ENCODE peak calls at places on chromosome 14, in eight cellular contexts. D is breast epithelium, W is sigmoid colon, R is body of pancreas, O is transverse colon, Y is stomach, G is A549, I is suprapubic skin. N is an unnamed sample.

GRCh38 chr14:31449971-31450610 is 7.2 kb downstream of the DTD2 start:
- DNase-seq in W (no peak), I (no peak), G (peak; percentile 33), D (no peak), O (no peak), Y (no peak), R (no peak), N (no peak)

GRCh38 chr14:34951286-34951685 is 31.5 kb upstream of the SRP54 start:
- DNase-seq in O (no peak), W (no peak), G (no peak), D (no peak), Y (no peak), I (no peak), R (no peak), N (no peak)

GRCh38 chr14:23301288-23301968 is 1.2 kb downstream of the PPP1R3E start:
- DNase-seq in R (peak; percentile 98), G (peak; percentile 96), D (peak; percentile 98), W (peak; percentile 99), O (peak; percentile 98), Y (peak; percentile 99), I (peak; percentile 98), N (peak; percentile 95)

GRCh38 chr14:79730911-79731310 is 480.4 kb downstream of the DIO2 start:
- DNase-seq in G (no peak), W (no peak), D (no peak), R (no peak), O (no peak), Y (no peak), I (no peak), N (no peak)

GRCh38 chr14:56400426-56400825 is 179.2 kb upstream of the TMEM260 start:
- DNase-seq in G (no peak), O (no peak), Y (no peak), D (no peak), W (no peak), I (no peak), R (no peak), N (no peak)

GRCh38 chr14:105146181-105146975 is 22.2 kb downstream of the JAG2 start:
- DNase-seq in G (no peak), W (peak; percentile 60), I (peak; percentile 58), O (no peak), Y (no peak), D (no peak), R (no peak), N (no peak)

GRCh38 chr14:96938946-96939345 is 141.8 kb downstream of the VRK1 start:
- DNase-seq in Y (no peak), R (no peak), W (no peak), D (no peak), O (no peak), I (no peak), G (no peak), N (no peak)

GRCh38 chr14:65277027-65277426 is 135.5 kb upstream of the FUT8 start:
- DNase-seq in G (no peak), W (no peak), O (no peak), I (no peak), D (no peak), Y (no peak), R (no peak), N (no peak)

GRCh38 chr14:66495214-66496098 is 9.3 kb downstream of the CCDC196 start:
- DNase-seq in Y (peak; percentile 44), I (no peak), W (peak; percentile 67), D (peak; percentile 19), O (peak; percentile 33), R (peak; percentile 79), G (peak; percentile 40), N (no peak)

GRCh38 chr14:87405563-87405962 is 587.4 kb downstream of the GALC start:
- DNase-seq in D (no peak), G (no peak), W (no peak), R (no peak), I (no peak), Y (no peak), O (no peak), N (no peak)

GRCh38 chr14:53093206-53093605 is 59.9 kb downstream of the DDHD1 start:
- DNase-seq in G (no peak), D (no peak), Y (no peak), I (no peak), W (no peak), R (no peak), O (no peak), N (no peak)

GRCh38 chr14:76947838-76948184 is 80.7 kb downstream of the IRF2BPL start:
- DNase-seq in O (no peak), I (no peak), Y (no peak), D (no peak), R (no peak), W (no peak), G (no peak), N (no peak)

GRCh38 chr14:94001501-94002396 is 4.6 kb downstream of the CCDC197 start:
- DNase-seq in Y (peak; percentile 55), R (peak; percentile 65), D (peak; percentile 37), G (peak; percentile 83), I (no peak), W (peak; percentile 82), O (peak; percentile 59), N (peak; percentile 48)

GRCh38 chr14:28243600-28243999 is 523.0 kb upstream of the FOXG1 start:
- DNase-seq in R (no peak), G (no peak), Y (no peak), O (no peak), D (no peak), I (no peak), W (no peak), N (no peak)

GRCh38 chr14:76773188-76773885 is 12.1 kb downstream of the VASH1 start:
- DNase-seq in O (peak; percentile 49), W (peak; percentile 83), G (peak; percentile 54), R (peak; percentile 83), I (no peak), Y (no peak), D (peak; percentile 49), N (peak; percentile 58)

GRCh38 chr14:29220077-29220476 is 453.5 kb downstream of the FOXG1 start:
- DNase-seq in Y (no peak), I (no peak), R (no peak), G (no peak), W (no peak), O (no peak), D (no peak), N (no peak)

GRCh38 chr14:61254803-61255526 is 26.2 kb downstream of the TMEM30B start:
- DNase-seq in I (no peak), Y (no peak), W (no peak), O (no peak), D (no peak), R (no peak), G (no peak), N (no peak)

GRCh38 chr14:81447018-81447770 is 47.1 kb upstream of the STON2 start:
- DNase-seq in Y (no peak), G (no peak), R (no peak), O (no peak), I (no peak), D (no peak), W (no peak), N (no peak)

GRCh38 chr14:35829449-35829848 is 3.3 kb downstream of the BRMS1L start:
- DNase-seq in G (no peak), W (no peak), Y (no peak), R (no peak), O (no peak), I (no peak), D (no peak), N (no peak)

GRCh38 chr14:104337381-104337780 is 199.0 kb downstream of the KIF26A start:
- DNase-seq in Y (peak; percentile 11), G (no peak), O (no peak), D (no peak), W (no peak), R (no peak), I (no peak), N (no peak)

GRCh38 chr14:52103416-52103815 is 34.6 kb upstream of the NID2 start:
- DNase-seq in D (no peak), Y (no peak), G (no peak), I (no peak), W (no peak), R (no peak), O (no peak), N (no peak)

GRCh38 chr14:92961567-92961855 is 38.6 kb downstream of the CHGA start:
- DNase-seq in R (no peak), O (no peak), D (no peak), G (no peak), I (no peak), W (no peak), Y (no peak), N (no peak)

GRCh38 chr14:35898217-35898775 is 72.2 kb downstream of the BRMS1L start:
- DNase-seq in R (no peak), D (no peak), I (no peak), Y (no peak), O (no peak), W (no peak), G (no peak), N (no peak)

GRCh38 chr14:55864890-55865655 is 253.1 kb upstream of the PELI2 start:
- DNase-seq in D (no peak), R (no peak), Y (no peak), O (no peak), G (no peak), I (no peak), W (no peak), N (no peak)

GRCh38 chr14:50044040-50044651 is 72.2 kb downstream of the VCPKMT start:
- DNase-seq in O (no peak), W (no peak), I (no peak), D (no peak), G (no peak), Y (no peak), R (no peak), N (no peak)
- TF ChIP-seq POLR2A in O (no peak), W (no peak), I (no peak), D (no peak), G (no peak), Y (no peak), R (no peak), N (no peak)

GRCh38 chr14:89424241-89424640 is 7.2 kb upstream of the FOXN3 start:
- DNase-seq in I (no peak), G (no peak), D (no peak), Y (no peak), W (no peak), R (no peak), O (no peak), N (no peak)
- H3K27ac ChIP-seq in I (no peak overlapping the region), G (no peak overlapping the region), D (no peak overlapping the region), Y (no peak overlapping the region), W (no peak overlapping the region), R (no peak overlapping the region), O (peak overlapping the region; percentile 36), N (no peak overlapping the region)

DNA sequence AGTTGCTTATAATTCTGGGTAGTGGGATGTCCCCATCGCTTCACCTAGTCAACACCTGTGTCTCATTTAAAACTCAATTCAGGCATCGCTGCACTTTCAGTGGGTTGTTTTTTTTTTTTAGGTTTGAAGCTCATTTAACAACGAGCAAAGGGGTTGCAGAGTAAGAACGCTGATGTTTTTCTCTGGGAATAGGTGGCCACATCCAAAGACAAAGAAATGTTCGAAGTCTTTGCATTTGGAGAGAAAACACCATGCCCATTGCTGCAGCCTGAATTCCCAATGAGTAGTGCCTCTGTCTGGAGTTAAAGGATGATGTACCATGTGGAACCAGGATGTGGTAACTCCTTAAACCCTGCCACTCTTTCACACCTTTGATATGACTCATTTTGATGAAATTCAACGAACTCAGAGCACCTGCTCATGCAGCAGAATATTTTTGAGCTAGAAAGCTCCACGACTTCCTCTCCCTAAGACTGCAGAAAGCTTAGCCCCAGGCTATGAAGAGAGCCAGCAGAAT is 35.1 kb upstream of the BATF start:
- DNase-seq in G (no peak), W (no peak), D (no peak), O (no peak), Y (no peak), R (no peak), I (no peak), N (no peak)
- H3K4me3 ChIP-seq in G (no peak overlapping the region), W (no peak overlapping the region), D (no peak overlapping the region), O (no peak overlapping the region), Y (no peak overlapping the region), R (no peak overlapping the region), I (no peak overlapping the region), N (no peak overlapping the region)

GRCh38 chr14:74293621-74294020 is 9.1 kb downstream of the ABCD4 start:
- DNase-seq in I (no peak), G (no peak), Y (no peak), D (no peak), R (no peak), O (no peak), W (no peak), N (no peak)
- TF ChIP-seq POLR2A in I (no peak), G (no peak), Y (no peak), D (no peak), R (no peak), O (no peak), W (no peak), N (no peak)

N was measured in tibial nerve.